ENCODE peak calls at places on chromosomes 2 and 18, in four cellular contexts. One of them, this sample, is unnamed.

GRCh38 chr2:99841749-99842148 is 300.6 kb downstream of the AFF3 start:
- DNase-seq in uterus: no peak
- DNase-seq in esophagus squamous epithelium: no peak
- DNase-seq in hepatocyte: no peak
- DNase-seq in this sample: no peak

GRCh38 chr18:48875942-48876511 is 74.7 kb downstream of the SMAD7 start:
- DNase-seq in uterus: no peak
- DNase-seq in esophagus squamous epithelium: no peak
- DNase-seq in hepatocyte: peak; percentile 65
- DNase-seq in this sample: no peak

GRCh38 chr2:127901339-127902072 is 15.8 kb upstream of the AMMECR1L start:
- DNase-seq in uterus: no peak
- DNase-seq in esophagus squamous epithelium: no peak
- DNase-seq in hepatocyte: peak; percentile 42
- DNase-seq in this sample: no peak

GRCh38 chr18:74635202-74635969 is 37.7 kb downstream of the ZNF407 start:
- DNase-seq in uterus: no peak
- DNase-seq in esophagus squamous epithelium: no peak
- DNase-seq in hepatocyte: peak; percentile 50
- DNase-seq in this sample: no peak

GRCh38 chr2:101038455-101039255 is 36.6 kb downstream of the RPL31 start:
- DNase-seq in uterus: no peak
- DNase-seq in esophagus squamous epithelium: no peak
- DNase-seq in hepatocyte: peak; percentile 19
- DNase-seq in this sample: peak; percentile 49

GRCh38 chr2:40458271-40458794 is 6.4 kb upstream of the SLC8A1 start:
- DNase-seq in uterus: no peak
- DNase-seq in esophagus squamous epithelium: no peak
- DNase-seq in hepatocyte: no peak
- DNase-seq in this sample: peak; percentile 96

GRCh38 chr2:231672617-231673347 is 35.5 kb upstream of the PTMA start:
- DNase-seq in uterus: peak; percentile 66
- DNase-seq in esophagus squamous epithelium: no peak
- DNase-seq in hepatocyte: peak; percentile 81
- DNase-seq in this sample: peak; percentile 85

GRCh38 chr2:128090575-128090908 is 458 bp upstream of the UGGT1 start:
- DNase-seq in uterus: no peak
- DNase-seq in esophagus squamous epithelium: no peak
- DNase-seq in hepatocyte: no peak
- DNase-seq in this sample: no peak

GRCh38 chr2:73852020-73852419 is 23.3 kb downstream of the STAMBP start:
- DNase-seq in uterus: no peak
- DNase-seq in esophagus squamous epithelium: no peak
- DNase-seq in hepatocyte: peak; percentile 23
- DNase-seq in this sample: no peak

GRCh38 chr2:64228126-64228678 is 84.0 kb upstream of the PELI1 start:
- DNase-seq in uterus: peak; percentile 75
- DNase-seq in esophagus squamous epithelium: no peak
- DNase-seq in hepatocyte: peak; percentile 90
- DNase-seq in this sample: peak; percentile 98

GRCh38 chr2:156332452-156333273 is at the start of gene NR4A2:
- DNase-seq in uterus: peak; percentile 90
- DNase-seq in esophagus squamous epithelium: peak; percentile 52
- DNase-seq in hepatocyte: peak; percentile 94
- DNase-seq in this sample: peak; percentile 65

GRCh38 chr2:65402780-65403528 is 29.4 kb downstream of the SPRED2 start:
- DNase-seq in uterus: no peak
- DNase-seq in esophagus squamous epithelium: no peak
- DNase-seq in hepatocyte: no peak
- DNase-seq in this sample: no peak

GRCh38 chr2:100104718-100105677 is 37.4 kb downstream of the AFF3 start:
- DNase-seq in uterus: no peak
- DNase-seq in esophagus squamous epithelium: no peak
- DNase-seq in hepatocyte: peak; percentile 64
- DNase-seq in this sample: no peak

DNA sequence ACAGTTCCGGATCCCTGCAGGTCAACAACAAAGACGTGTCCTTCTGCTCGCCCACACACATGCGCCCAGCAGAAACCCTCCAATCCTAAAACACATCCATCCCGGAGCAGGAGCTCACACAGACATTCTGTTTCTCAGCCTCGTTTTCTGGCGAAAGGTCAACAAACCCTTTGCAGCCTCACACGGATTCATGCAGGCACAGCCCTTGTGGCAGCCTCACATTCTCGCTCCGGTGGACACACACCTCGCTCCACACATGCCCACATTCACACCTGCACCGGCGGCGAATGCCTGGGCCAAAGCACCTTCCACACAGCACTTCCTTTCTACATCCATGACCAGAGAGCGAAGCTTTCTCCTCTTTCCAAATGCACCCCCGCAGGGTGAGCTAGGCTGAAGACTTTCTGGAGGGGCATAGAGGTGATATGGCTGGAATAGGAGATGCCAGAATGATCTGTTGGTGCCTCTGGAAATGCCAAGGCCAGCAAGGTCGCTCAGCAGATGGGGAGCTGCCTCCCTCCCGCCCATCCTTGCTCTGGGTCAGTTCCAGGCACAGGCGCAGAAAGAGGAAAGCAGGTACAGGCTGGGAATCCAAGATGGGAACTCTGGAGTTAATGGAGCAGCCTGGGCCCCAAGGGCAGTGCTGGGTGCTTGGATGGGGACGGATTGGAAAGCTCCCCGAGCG is 88.8 kb downstream of the CELF4 start:
- DNase-seq in uterus: no peak
- DNase-seq in esophagus squamous epithelium: no peak
- DNase-seq in hepatocyte: no peak
- DNase-seq in this sample: no peak
- H3K27ac ChIP-seq in uterus: no peak overlapping the region
- H3K27ac ChIP-seq in esophagus squamous epithelium: no peak overlapping the region
- H3K27ac ChIP-seq in hepatocyte: no peak overlapping the region
- H3K27ac ChIP-seq in this sample: no peak overlapping the region

DNA sequence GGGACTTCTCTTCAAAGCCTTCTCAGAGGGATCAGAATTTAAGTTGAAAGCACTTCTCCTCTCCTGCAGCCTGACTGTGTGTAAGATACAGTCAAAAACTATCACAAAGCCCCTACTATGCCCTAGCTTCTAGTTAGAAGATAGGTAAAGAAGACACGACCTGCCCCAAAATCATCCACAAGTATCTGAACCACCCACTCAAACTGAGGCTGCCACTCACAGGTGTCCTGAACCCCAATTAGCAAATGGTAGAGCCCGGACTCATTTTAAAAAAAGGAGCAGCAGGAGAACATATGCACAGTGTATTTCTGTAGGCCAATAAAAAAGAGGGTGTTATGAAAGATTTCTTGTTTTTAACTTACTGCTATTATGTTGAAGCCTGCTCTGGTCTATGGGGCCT is 74.4 kb downstream of the ANKRD44 start:
- DNase-seq in uterus: no peak
- DNase-seq in esophagus squamous epithelium: no peak
- DNase-seq in hepatocyte: no peak
- DNase-seq in this sample: no peak
- H3K4me1 ChIP-seq in uterus: no peaks in the 10 kb centered on the region
- H3K4me1 ChIP-seq in esophagus squamous epithelium: peaks cover 28% of the 10 kb centered on the region
- H3K4me1 ChIP-seq in hepatocyte: no peaks in the 10 kb centered on the region
- H3K4me1 ChIP-seq in this sample: no peaks in the 10 kb centered on the region

GRCh38 chr2:70091364-70091763 is 4.1 kb downstream of the PCBP1 start:
- DNase-seq in uterus: no peak
- DNase-seq in esophagus squamous epithelium: no peak
- DNase-seq in hepatocyte: no peak
- DNase-seq in this sample: no peak

GRCh38 chr2:70089946-70090523 is 2.8 kb downstream of the PCBP1 start:
- DNase-seq in uterus: no peak
- DNase-seq in esophagus squamous epithelium: no peak
- DNase-seq in hepatocyte: no peak
- DNase-seq in this sample: no peak

GRCh38 chr2:70090706-70091334 is 3.5 kb downstream of the PCBP1 start:
- DNase-seq in uterus: no peak
- DNase-seq in esophagus squamous epithelium: no peak
- DNase-seq in hepatocyte: no peak
- DNase-seq in this sample: no peak

GRCh38 chr2:70089220-70089945 is 2.1 kb downstream of the PCBP1 start:
- DNase-seq in uterus: no peak
- DNase-seq in esophagus squamous epithelium: no peak
- DNase-seq in hepatocyte: peak; percentile 48
- DNase-seq in this sample: peak; percentile 90

GRCh38 chr2:70091816-70092215 is 4.5 kb downstream of the PCBP1 start:
- DNase-seq in uterus: no peak
- DNase-seq in esophagus squamous epithelium: no peak
- DNase-seq in hepatocyte: no peak
- DNase-seq in this sample: no peak
- H3K27ac ChIP-seq in uterus: no peak overlapping the region
- H3K27ac ChIP-seq in esophagus squamous epithelium: no peak overlapping the region
- H3K27ac ChIP-seq in hepatocyte: peak overlapping the region; percentile 9
- H3K27ac ChIP-seq in this sample: no peak overlapping the region

DNA sequence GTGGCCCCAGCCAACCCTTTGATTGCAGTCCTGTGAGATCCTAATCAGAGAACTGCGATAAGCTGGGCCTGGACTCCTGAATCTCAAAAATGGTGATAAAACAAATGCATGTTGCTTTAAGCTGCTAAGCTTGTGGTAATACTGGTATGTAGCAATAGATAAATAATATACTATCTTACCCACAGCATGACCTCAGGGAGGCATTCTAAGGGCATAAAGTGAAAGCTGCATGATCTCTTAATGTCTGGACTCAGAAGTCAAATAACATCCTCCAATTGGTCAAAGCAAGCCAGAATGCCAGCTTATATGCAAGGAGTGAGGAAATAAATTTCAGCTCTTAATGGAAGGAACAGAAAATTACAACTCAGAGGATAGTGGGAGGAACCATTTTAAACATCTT is 246.1 kb downstream of the FSIP2 start:
- DNase-seq in uterus: no peak
- DNase-seq in esophagus squamous epithelium: no peak
- DNase-seq in hepatocyte: no peak
- DNase-seq in this sample: peak; percentile 70
- H3K4me1 ChIP-seq in uterus: no peaks in the 10 kb centered on the region
- H3K4me1 ChIP-seq in esophagus squamous epithelium: peaks cover under 1% of the 10 kb centered on the region
- H3K4me1 ChIP-seq in hepatocyte: no peaks in the 10 kb centered on the region
- H3K4me1 ChIP-seq in this sample: peaks cover 46% of the 10 kb centered on the region

GRCh38 chr2:136214801-136215200 is 96.9 kb upstream of the CXCR4 start:
- DNase-seq in uterus: no peak
- DNase-seq in esophagus squamous epithelium: no peak
- DNase-seq in hepatocyte: no peak
- DNase-seq in this sample: no peak
- H3K27ac ChIP-seq in uterus: no peak overlapping the region
- H3K27ac ChIP-seq in esophagus squamous epithelium: no peak overlapping the region
- H3K27ac ChIP-seq in hepatocyte: no peak overlapping the region
- H3K27ac ChIP-seq in this sample: no peak overlapping the region

DNA sequence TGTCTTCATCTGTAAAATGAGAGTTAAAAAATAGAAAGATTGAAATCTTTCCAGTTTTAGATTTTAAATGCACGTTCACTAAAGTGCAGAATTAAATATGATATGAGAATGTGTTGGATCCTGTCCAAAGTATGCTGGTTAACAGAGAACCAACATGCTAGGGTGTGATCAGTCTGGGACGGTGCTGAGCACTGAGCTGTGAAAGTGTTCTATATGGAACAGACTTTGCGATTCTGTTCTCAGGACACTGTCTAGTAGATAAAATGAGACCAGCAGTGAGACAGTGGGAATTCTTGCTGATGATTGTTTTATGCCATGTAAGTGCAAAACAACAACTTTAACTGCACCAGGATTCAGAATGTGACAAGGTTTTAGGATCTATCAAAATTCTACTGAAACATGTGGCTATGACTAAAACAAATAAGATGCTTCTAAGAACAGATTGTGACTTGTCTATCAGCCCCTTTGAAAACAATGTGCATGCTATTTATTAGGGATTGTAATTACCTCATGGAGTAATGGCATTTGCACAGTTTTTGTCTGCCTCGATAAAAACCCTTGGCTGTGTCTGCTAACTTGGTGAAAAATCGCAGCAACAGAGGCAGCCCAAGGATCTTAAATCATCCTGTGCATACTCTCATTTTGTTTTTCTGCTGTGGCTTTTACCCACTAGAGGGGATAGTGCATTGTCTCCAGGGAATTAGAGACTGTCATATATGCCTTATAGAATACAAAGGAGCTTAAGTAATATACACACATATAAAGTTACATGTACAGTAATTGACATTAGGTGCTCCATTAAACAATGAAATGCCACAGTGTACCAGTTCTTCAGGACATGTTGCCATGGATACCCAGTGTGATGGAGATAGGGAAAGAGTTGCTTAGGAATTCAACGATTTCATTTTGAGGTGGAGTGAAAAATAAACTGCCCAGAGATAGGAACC is 55.1 kb downstream of the MAP3K20 start:
- DNase-seq in uterus: no peak
- DNase-seq in esophagus squamous epithelium: no peak
- DNase-seq in hepatocyte: no peak
- DNase-seq in this sample: peak; percentile 13
- H3K4me1 ChIP-seq in uterus: no peaks in the 10 kb centered on the region
- H3K4me1 ChIP-seq in esophagus squamous epithelium: peaks cover 15% of the 10 kb centered on the region
- H3K4me1 ChIP-seq in hepatocyte: no peaks in the 10 kb centered on the region
- H3K4me1 ChIP-seq in this sample: peaks cover 31% of the 10 kb centered on the region

GRCh38 chr2:95023222-95023597 is 2.3 kb upstream of the MAL start:
- DNase-seq in uterus: no peak
- DNase-seq in esophagus squamous epithelium: no peak
- DNase-seq in hepatocyte: no peak
- DNase-seq in this sample: no peak

GRCh38 chr2:95021847-95022246 is 3.7 kb upstream of the MAL start:
- DNase-seq in uterus: no peak
- DNase-seq in esophagus squamous epithelium: no peak
- DNase-seq in hepatocyte: no peak
- DNase-seq in this sample: no peak

GRCh38 chr2:95021015-95021399 is 4.5 kb upstream of the MAL start:
- DNase-seq in uterus: no peak
- DNase-seq in esophagus squamous epithelium: no peak
- DNase-seq in hepatocyte: no peak
- DNase-seq in this sample: no peak

GRCh38 chr2:95024306-95024880 is 1.1 kb upstream of the MAL start:
- DNase-seq in uterus: no peak
- DNase-seq in esophagus squamous epithelium: no peak
- DNase-seq in hepatocyte: no peak
- DNase-seq in this sample: no peak

DNA sequence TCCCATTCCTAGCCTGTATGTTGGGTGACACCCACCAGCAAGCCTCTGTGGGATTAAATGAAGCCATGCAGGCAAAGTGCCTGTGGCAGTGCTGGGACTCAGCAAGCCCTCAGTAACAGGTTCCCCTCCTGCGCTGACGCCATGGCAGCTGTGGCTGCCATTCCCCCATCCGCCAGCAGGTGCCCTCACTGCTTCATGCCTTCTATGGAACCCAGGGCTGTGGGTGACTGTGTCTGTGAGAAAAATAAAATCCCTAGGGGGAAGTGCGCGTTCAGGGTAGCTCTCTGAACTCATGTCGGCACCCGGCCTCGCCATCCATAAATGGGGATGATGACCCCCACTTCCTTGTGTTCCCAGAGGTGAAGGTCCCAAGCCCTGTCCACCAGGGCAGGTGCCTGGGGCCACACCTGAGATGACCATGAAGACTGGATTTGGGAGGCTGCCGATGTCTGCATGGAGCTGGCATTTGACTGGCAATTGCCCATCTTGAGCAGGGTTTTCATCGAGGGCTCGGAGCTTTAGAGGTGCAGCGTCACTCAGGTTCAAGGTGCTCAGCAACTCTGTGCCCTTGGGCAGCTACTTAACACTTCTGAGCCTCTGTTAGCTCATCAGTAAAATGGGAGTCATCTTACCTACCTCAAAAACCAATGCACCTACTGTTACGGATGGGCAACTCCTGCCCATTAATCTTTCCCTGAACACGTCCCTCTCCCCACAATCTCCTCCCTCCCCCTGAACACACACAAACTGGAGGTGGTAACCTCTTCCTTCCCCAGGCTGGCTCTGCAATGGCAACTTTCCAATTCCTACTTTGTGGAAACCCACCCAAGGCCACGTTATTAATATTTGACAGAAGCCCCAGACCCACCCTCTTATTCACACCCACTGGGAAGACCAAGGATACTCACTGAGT is 2.9 kb upstream of the MAL start:
- DNase-seq in uterus: no peak
- DNase-seq in esophagus squamous epithelium: no peak
- DNase-seq in hepatocyte: peak; percentile 50
- DNase-seq in this sample: peak; percentile 84
- H3K27ac ChIP-seq in uterus: no peak overlapping the region
- H3K27ac ChIP-seq in esophagus squamous epithelium: peak overlapping the region; percentile 87
- H3K27ac ChIP-seq in hepatocyte: no peak overlapping the region
- H3K27ac ChIP-seq in this sample: no peak overlapping the region